ENCODE peak calls at places on chromosomes 4 and X, in ten cellular contexts. Z, C, M, W, J, E, F, O, G and H are unnamed samples. For H3K4me1, the result is how much of the 10 kb centered on the place peaks cover.

GRCh38 chr4:40441415-40441814 is 106.3 kb downstream of the CHRNA9 start:
- DNase-seq in Z (no peak), C (no peak), M (no peak), W (no peak), J (no peak), E (no peak), F (no peak), O (no peak), G (no peak), H (no peak)

GRCh38 chr4:22515888-22516541 is at the start of gene ADGRA3:
- DNase-seq in Z (peak), C (peak), M (peak), W (peak), J (peak), E (peak), F (no peak), O (peak), G (peak), H (no peak)

GRCh38 chr4:96131186-96131585 is 291.3 kb downstream of the PDHA2 start:
- DNase-seq in Z (no peak), C (no peak), M (no peak), W (no peak), J (peak), E (no peak), F (no peak), O (no peak), G (no peak), H (no peak)

GRCh38 chr4:686371-687040 is 2.4 kb downstream of the SLC49A3 start:
- DNase-seq in Z (no peak), C (no peak), M (no peak), W (peak), J (no peak), E (no peak), F (no peak), O (no peak), G (no peak), H (no peak)

GRCh38 chrX:45758319-45758718 is 557.6 kb upstream of the DIPK2B start:
- DNase-seq in Z (no peak), C (no peak), M (no peak), W (no peak), J (peak), E (no peak), F (no peak), O (peak), G (no peak), H (peak)

GRCh38 chrX:16250296-16250695 is 83.0 kb downstream of the MAGEB17 start:
- DNase-seq in Z (no peak), C (no peak), M (no peak), W (no peak), J (peak), E (no peak), F (no peak), O (no peak), G (no peak), H (no peak)

GRCh38 chr4:156336516-156336915 is 382.9 kb upstream of the CTSO start:
- DNase-seq in Z (no peak), C (no peak), M (no peak), W (no peak), J (peak), E (no peak), F (no peak), O (no peak), G (no peak), H (peak)

GRCh38 chr4:25107827-25108516 is 52.3 kb downstream of the SEPSECS start:
- DNase-seq in Z (peak), C (no peak), M (no peak), W (no peak), J (no peak), E (no peak), F (peak), O (no peak), G (no peak), H (no peak)

GRCh38 chr4:140150886-140151699 is 2.9 kb downstream of the MAML3 start:
- DNase-seq in Z (peak), C (peak), M (peak), W (peak), J (peak), E (peak), F (peak), O (peak), G (peak), H (peak)

GRCh38 chr4:93788712-93789111 is 39.8 kb upstream of the ATOH1 start:
- DNase-seq in Z (no peak), C (no peak), M (peak), W (no peak), J (no peak), E (no peak), F (no peak), O (no peak), G (peak), H (peak)

GRCh38 chrX:57417827-57418226 is 131.3 kb downstream of the FAAH2 start:
- DNase-seq in Z (no peak), C (no peak), M (no peak), W (no peak), J (no peak), E (no peak), F (no peak), O (no peak), G (no peak), H (no peak)

GRCh38 chr4:2372488-2373030 is 45.9 kb downstream of the ZFYVE28 start:
- DNase-seq in Z (no peak), C (no peak), M (no peak), W (peak), J (no peak), E (no peak), F (no peak), O (no peak), G (no peak), H (no peak)

GRCh38 chr4:173490817-173491518 is 39.1 kb downstream of the HAND2 start:
- DNase-seq in Z (no peak), C (no peak), M (no peak), W (no peak), J (peak), E (no peak), F (peak), O (no peak), G (no peak), H (peak)

GRCh38 chr4:653080-653821 is 20.8 kb downstream of the ATP5ME start:
- DNase-seq in Z (no peak), C (no peak), M (no peak), W (peak), J (no peak), E (no peak), F (no peak), O (no peak), G (no peak), H (no peak)

GRCh38 chr4:71184195-71184781 is 154.5 kb upstream of the SLC4A4 start:
- DNase-seq in Z (peak), C (peak), M (peak), W (no peak), J (peak), E (peak), F (no peak), O (peak), G (peak), H (no peak)

GRCh38 chrX:47558436-47558835 is 2.6 kb upstream of the ARAF start:
- DNase-seq in Z (no peak), C (no peak), M (no peak), W (no peak), J (no peak), E (no peak), F (no peak), O (no peak), G (no peak), H (no peak)

GRCh38 chr4:1002131-1002630 is 9.0 kb upstream of the SLC26A1 start:
- DNase-seq in Z (no peak), C (peak), M (no peak), W (no peak), J (no peak), E (peak), F (no peak), O (no peak), G (peak), H (no peak)

GRCh38 chr4:103478729-103479128 is 241.1 kb downstream of the TACR3 start:
- DNase-seq in Z (no peak), C (no peak), M (no peak), W (no peak), J (no peak), E (no peak), F (no peak), O (no peak), G (no peak), H (no peak)

GRCh38 chr4:98929341-98930267 is 671 bp upstream of the EIF4E start:
- DNase-seq in Z (peak), C (peak), M (no peak), W (peak), J (peak), E (peak), F (peak), O (peak), G (no peak), H (peak)

GRCh38 chrX:17425551-17425950 is 50.6 kb downstream of the NHS start:
- DNase-seq in Z (no peak), C (no peak), M (no peak), W (no peak), J (peak), E (no peak), F (no peak), O (no peak), G (no peak), H (no peak)

GRCh38 chr4:151887151-151887815 is 126.5 kb upstream of the GATB start:
- DNase-seq in Z (no peak), C (no peak), M (no peak), W (no peak), J (peak), E (no peak), F (no peak), O (no peak), G (no peak), H (peak)

GRCh38 chr4:83305187-83305586 is 20.6 kb upstream of the COQ2 start:
- DNase-seq in Z (no peak), C (no peak), M (no peak), W (no peak), J (no peak), E (no peak), F (no peak), O (no peak), G (no peak), H (no peak)

GRCh38 chrX:30196322-30196721 is 19.0 kb upstream of the MAGEB2 start:
- DNase-seq in Z (no peak), C (no peak), M (peak), W (no peak), J (peak), E (no peak), F (no peak), O (no peak), G (peak), H (peak)

GRCh38 chrX:46912673-46913491 is 661 bp downstream of the JADE3 start:
- DNase-seq in Z (peak), C (no peak), M (peak), W (peak), J (peak), E (no peak), F (no peak), O (peak), G (peak), H (no peak)

GRCh38 chr4:107444-108429 is 16.6 kb upstream of the ZNF718 start:
- DNase-seq in Z (no peak), C (no peak), M (peak), W (no peak), J (no peak), E (no peak), F (no peak), O (no peak), G (no peak), H (no peak)

GRCh38 chr4:1421650-1422049 is 15.4 kb upstream of the NKX1-1 start:
- DNase-seq in Z (no peak), C (no peak), M (no peak), W (no peak), J (no peak), E (no peak), F (no peak), O (no peak), G (peak), H (no peak)

GRCh38 chr4:26048378-26048882 is 134.4 kb downstream of the SMIM20 start:
- DNase-seq in Z (peak), C (peak), M (no peak), W (no peak), J (peak), E (peak), F (no peak), O (no peak), G (no peak), H (peak)

GRCh38 chr4:5751918-5752802 is 41.2 kb downstream of the EVC start:
- DNase-seq in Z (no peak), C (no peak), M (no peak), W (no peak), J (peak), E (no peak), F (no peak), O (no peak), G (peak), H (no peak)

GRCh38 chr4:97759785-97760184 is 383.5 kb downstream of the STPG2 start:
- DNase-seq in Z (no peak), C (no peak), M (no peak), W (no peak), J (no peak), E (no peak), F (no peak), O (no peak), G (no peak), H (no peak)

GRCh38 chr4:81652069-81652478 is 180.4 kb upstream of the RASGEF1B start:
- DNase-seq in Z (no peak), C (no peak), M (no peak), W (no peak), J (no peak), E (no peak), F (no peak), O (no peak), G (no peak), H (no peak)

GRCh38 chrX:2176733-2177132 is 324.0 kb downstream of the DHRSX start:
- DNase-seq in Z (no peak), C (no peak), M (no peak), W (no peak), J (no peak), E (no peak), F (no peak), O (no peak), G (no peak), H (no peak)

GRCh38 chr4:53786632-53787031 is 195.3 kb upstream of the LNX1 start:
- DNase-seq in Z (no peak), C (no peak), M (no peak), W (no peak), J (no peak), E (no peak), F (peak), O (no peak), G (no peak), H (no peak)

GRCh38 chr4:107989162-107989536 is 540 bp upstream of the HADH start:
- DNase-seq in Z (no peak), C (no peak), M (no peak), W (no peak), J (no peak), E (no peak), F (no peak), O (no peak), G (no peak), H (no peak)

GRCh38 chr4:183434264-183435045 is 10.0 kb upstream of the CDKN2AIP start:
- DNase-seq in Z (no peak), C (no peak), M (no peak), W (no peak), J (no peak), E (no peak), F (no peak), O (no peak), G (no peak), H (no peak)

GRCh38 chr4:126954537-126955291 is 678.0 kb upstream of the INTU start:
- DNase-seq in Z (no peak), C (no peak), M (no peak), W (no peak), J (no peak), E (no peak), F (no peak), O (no peak), G (peak), H (no peak)

GRCh38 chr4:88244821-88245579 is 39.4 kb downstream of the PPM1K start:
- DNase-seq in Z (no peak), C (no peak), M (no peak), W (no peak), J (no peak), E (peak), F (no peak), O (peak), G (no peak), H (no peak)

GRCh38 chrX:12007881-12008280 is 130.4 kb upstream of the FRMPD4 start:
- DNase-seq in Z (peak), C (no peak), M (no peak), W (no peak), J (peak), E (no peak), F (no peak), O (no peak), G (no peak), H (peak)

GRCh38 chr4:6681191-6681590 is 12.5 kb upstream of the S100P start:
- DNase-seq in Z (no peak), C (no peak), M (no peak), W (no peak), J (no peak), E (no peak), F (no peak), O (no peak), G (no peak), H (no peak)

GRCh38 chr4:122758033-122758432 is 25.5 kb downstream of the BBS12 start:
- DNase-seq in Z (no peak), C (no peak), M (peak), W (no peak), J (no peak), E (no peak), F (no peak), O (no peak), G (peak), H (no peak)

GRCh38 chrX:17634542-17635207 is 102.6 kb upstream of the SCML1 start:
- DNase-seq in Z (no peak), C (no peak), M (no peak), W (no peak), J (no peak), E (no peak), F (no peak), O (no peak), G (no peak), H (no peak)

GRCh38 chrX:154484255-154485149 is 1.9 kb downstream of the UBL4A start:
- DNase-seq in Z (peak), C (no peak), M (no peak), W (no peak), J (no peak), E (peak), F (no peak), O (no peak), G (no peak), H (no peak)
- H3K27ac ChIP-seq in Z (no peak), C (no peak), M (no peak), W (no peak), J (no peak), E (peak), F (no peak), O (no peak), G (no peak), H (no peak)

DNA sequence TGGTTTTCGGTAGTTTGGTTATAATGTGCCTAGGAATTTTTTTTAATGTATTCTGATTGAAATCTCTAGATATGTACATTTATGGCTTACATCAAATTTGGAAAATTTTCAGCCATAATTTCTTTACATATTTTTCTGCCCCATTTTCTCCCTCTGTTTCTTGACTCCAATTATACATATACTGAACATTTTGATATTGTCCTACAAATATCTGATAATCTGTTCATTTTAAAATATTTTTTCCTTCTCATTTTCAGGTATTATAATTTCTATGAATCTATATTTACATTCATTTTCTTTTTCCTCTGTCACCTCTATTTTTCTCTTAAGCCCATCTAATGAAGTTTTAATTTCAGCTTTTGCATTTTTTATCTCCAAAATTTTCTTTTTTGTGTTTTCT is 82.7 kb upstream of the TMLHE start:
- DNase-seq in Z (no peak), C (no peak), M (no peak), W (no peak), J (no peak), E (no peak), F (no peak), O (no peak), G (no peak), H (no peak)
- H3K4me1 ChIP-seq in Z (under half), C (under half), M (under half), W (under half), J (under half), E (under half), F (under half), O (under half), G (under half), H (under half)

GRCh38 chrX:134624046-134624430 is 34.2 kb downstream of the PLAC1 start:
- DNase-seq in Z (no peak), C (no peak), M (no peak), W (no peak), J (peak), E (no peak), F (no peak), O (no peak), G (no peak), H (no peak)

GRCh38 chrX:134622813-134623185 is 35.5 kb downstream of the PLAC1 start:
- DNase-seq in Z (no peak), C (no peak), M (no peak), W (no peak), J (peak), E (no peak), F (no peak), O (no peak), G (no peak), H (peak)

GRCh38 chrX:134622056-134622812 is 36.0 kb downstream of the PLAC1 start:
- DNase-seq in Z (no peak), C (no peak), M (no peak), W (no peak), J (peak), E (no peak), F (no peak), O (no peak), G (no peak), H (peak)

GRCh38 chrX:134623293-134624045 is 34.8 kb downstream of the PLAC1 start:
- DNase-seq in Z (no peak), C (no peak), M (no peak), W (no peak), J (peak), E (no peak), F (no peak), O (no peak), G (no peak), H (no peak)

DNA sequence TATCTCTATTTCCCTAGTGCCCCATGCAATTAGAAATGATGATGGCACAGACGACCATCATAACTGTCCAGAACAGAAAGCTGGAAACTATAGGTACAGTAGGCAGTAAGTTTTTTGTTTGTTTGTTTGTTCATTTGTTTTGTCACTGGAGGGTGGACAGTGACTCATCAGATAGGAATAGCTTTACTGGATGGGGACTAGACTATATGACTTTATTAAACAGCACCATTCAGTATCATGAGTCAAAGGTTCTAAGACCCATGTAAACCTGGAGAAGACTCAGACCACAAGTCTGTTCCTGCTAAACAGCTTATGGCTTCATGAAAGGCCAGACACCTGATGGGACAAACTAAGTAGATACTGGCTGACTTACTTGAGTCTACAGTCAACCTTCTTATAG is 38.4 kb downstream of the PLAC1 start:
- DNase-seq in Z (no peak), C (no peak), M (no peak), W (no peak), J (no peak), E (no peak), F (no peak), O (no peak), G (no peak), H (no peak)
- H3K27ac ChIP-seq in Z (no peak), C (no peak), M (no peak), W (no peak), J (no peak), E (no peak), F (no peak), O (no peak), G (no peak), H (no peak)

DNA sequence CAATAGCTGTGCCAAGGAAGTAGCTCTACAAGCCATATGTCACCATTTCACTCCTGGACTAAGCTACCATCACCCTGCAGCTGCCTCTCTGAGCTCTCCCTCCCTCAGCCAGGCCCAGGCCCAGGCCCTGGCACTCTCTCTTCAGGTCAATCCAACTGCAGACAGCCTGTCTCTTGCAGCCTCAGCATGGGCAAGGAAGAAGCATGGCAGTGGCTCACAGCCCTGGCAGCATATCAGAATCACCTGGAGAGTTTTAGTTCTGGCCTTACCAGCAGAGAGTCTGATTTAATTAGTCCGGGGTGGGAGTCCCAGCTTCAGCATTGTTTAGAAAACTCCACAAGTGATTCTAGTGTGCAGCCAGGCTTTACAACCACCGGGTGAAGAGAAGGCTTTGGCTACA is 31.5 kb downstream of the NALF2 start:
- DNase-seq in Z (no peak), C (no peak), M (no peak), W (no peak), J (no peak), E (no peak), F (no peak), O (no peak), G (no peak), H (no peak)
- H3K4me1 ChIP-seq in Z (under half), C (under half), M (under half), W (under half), J (under half), E (under half), F (under half), O (under half), G (under half), H (under half)